ENCODE peak calls at places on chromosomes 5 and 9, in four cellular contexts. B is MM.1S, K is astrocyte, I is uterus. J is an unnamed sample.

GRCh38 chr5:67156976-67157583 is 39.5 kb downstream of the CD180 start:
- DNase-seq in K (peak; percentile 10), B (peak; percentile 49), I (peak; percentile 42), J (no peak)

GRCh38 chr9:137459601-137460362 is 648 bp upstream of the NSMF start:
- DNase-seq in I (no peak), K (no peak), B (no peak), J (no peak)

GRCh38 chr9:12566411-12566810 is 126.8 kb upstream of the TYRP1 start:
- DNase-seq in K (no peak), B (no peak), I (no peak), J (no peak)

GRCh38 chr5:32160228-32160627 is 13.9 kb downstream of the GOLPH3 start:
- DNase-seq in I (no peak), B (no peak), K (no peak), J (no peak)

GRCh38 chr9:120931278-120932085 is 4.9 kb upstream of the TRAF1 start:
- DNase-seq in I (no peak), K (peak; percentile 69), B (peak; percentile 79), J (peak; percentile 60)

GRCh38 chr5:34621280-34622045 is 34.7 kb upstream of the RAI14 start:
- DNase-seq in B (no peak), I (no peak), K (peak; percentile 64), J (no peak)

GRCh38 chr5:40236001-40236400 is 443.7 kb upstream of the PTGER4 start:
- DNase-seq in K (no peak), I (no peak), B (no peak), J (no peak)

GRCh38 chr5:137617806-137618205 is 118.1 kb downstream of the KLHL3 start:
- DNase-seq in K (peak; percentile 64), I (no peak), B (no peak), J (no peak)

GRCh38 chr9:77980622-77981021 is 51.0 kb downstream of the GNAQ start:
- DNase-seq in B (no peak), I (no peak), K (peak; percentile 50), J (no peak)

GRCh38 chr5:138177936-138178515 is 404 bp downstream of the BRD8 start:
- DNase-seq in I (no peak), K (no peak), B (peak; percentile 42), J (peak; percentile 13)

GRCh38 chr9:136566899-136567298 is 21.1 kb upstream of the NOTCH1 start:
- DNase-seq in B (no peak), K (no peak), I (peak; percentile 75), J (no peak)

GRCh38 chr5:14305045-14305444 is 161.9 kb downstream of the TRIO start:
- DNase-seq in I (no peak), B (no peak), K (peak; percentile 91), J (peak; percentile 26)

GRCh38 chr5:154762261-154762660 is 7.1 kb downstream of the LARP1 start:
- DNase-seq in I (no peak), K (no peak), B (no peak), J (no peak)

GRCh38 chr9:127267793-127268507 is 3.4 kb downstream of the GARNL3 start:
- DNase-seq in K (no peak), I (no peak), B (no peak), J (no peak)

GRCh38 chr5:16673241-16673998 is 56.6 kb upstream of the RETREG1 start:
- DNase-seq in I (no peak), K (no peak), B (no peak), J (no peak)

GRCh38 chr5:37940931-37941623 is 101.2 kb upstream of the GDNF start:
- DNase-seq in B (no peak), K (no peak), I (no peak), J (no peak)

GRCh38 chr9:133140174-133140505 is 19.1 kb upstream of the RALGDS start:
- DNase-seq in B (no peak), I (no peak), K (no peak), J (no peak)

GRCh38 chr5:139636207-139636792 is 11.8 kb upstream of the CXXC5 start:
- DNase-seq in I (no peak), B (peak; percentile 95), K (no peak), J (no peak)

GRCh38 chr9:124894741-124895170 is 32.8 kb downstream of the ARPC5L start:
- DNase-seq in I (no peak), B (peak; percentile 37), K (peak; percentile 26), J (no peak)

GRCh38 chr9:109101810-109102209 is 17.9 kb downstream of the TMEM245 start:
- DNase-seq in I (no peak), B (peak; percentile 58), K (peak; percentile 97), J (no peak)

DNA sequence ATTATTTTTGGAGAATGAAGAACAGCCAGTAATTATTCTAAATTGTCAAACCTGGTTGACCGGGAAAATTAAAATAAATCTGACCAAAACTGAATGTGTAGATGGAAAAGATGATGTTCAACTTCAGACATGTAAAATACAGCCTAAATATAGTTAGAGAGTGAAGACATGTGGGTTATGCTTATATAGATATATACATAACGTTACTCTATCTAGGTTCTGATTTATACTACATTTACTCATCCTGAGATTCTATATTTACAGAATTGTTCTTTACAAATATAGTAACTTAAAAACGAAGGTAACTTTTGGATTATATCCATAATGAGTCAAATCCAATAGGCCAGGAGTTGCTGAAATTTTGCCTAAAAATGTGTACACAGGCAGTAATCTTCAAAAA is 20.8 kb upstream of the THG1L start:
- DNase-seq in K (no peak), I (no peak), B (no peak), J (no peak)
- H3K4me3 ChIP-seq in K (no peak overlapping the region), I (no peak overlapping the region), B (no peak overlapping the region), J (no peak overlapping the region)

GRCh38 chr5:80215523-80215922 is 40.3 kb downstream of the SERINC5 start:
- DNase-seq in K (no peak), B (no peak), I (no peak), J (no peak)

GRCh38 chr5:80216753-80217596 is 38.9 kb downstream of the SERINC5 start:
- DNase-seq in K (no peak), I (peak; percentile 30), B (no peak), J (peak; percentile 68)

GRCh38 chr5:80219381-80219780 is 36.5 kb downstream of the SERINC5 start:
- DNase-seq in B (no peak), K (no peak), I (no peak), J (peak; percentile 14)

GRCh38 chr5:80216096-80216495 is 39.8 kb downstream of the SERINC5 start:
- DNase-seq in B (no peak), K (no peak), I (no peak), J (no peak)

DNA sequence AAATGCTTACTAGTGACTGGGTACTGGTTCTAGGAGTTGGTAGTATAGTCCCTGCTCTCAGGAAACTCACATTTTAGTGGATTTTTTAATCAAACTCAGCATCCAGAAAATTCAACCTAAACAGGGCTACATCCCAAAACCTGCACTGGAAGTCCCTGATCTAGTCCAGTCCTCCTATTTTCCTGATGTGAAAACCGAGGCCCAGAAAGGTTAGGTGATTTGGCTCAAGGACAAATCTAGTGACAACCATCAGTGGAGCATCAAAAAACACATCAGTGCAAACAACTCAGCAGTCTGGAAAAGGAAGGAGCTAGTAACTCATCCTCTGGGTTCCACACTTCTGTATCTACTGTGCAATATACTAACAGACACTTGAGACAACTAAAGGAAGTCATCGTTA is 38.2 kb downstream of the SERINC5 start:
- DNase-seq in B (no peak), K (no peak), I (no peak), J (no peak)
- TF ChIP-seq CTCF in B (no peak), K (no peak), I (no peak), J (no peak)

GRCh38 chr5:2750758-2751464 is 566 bp downstream of the IRX2 start:
- DNase-seq in B (no peak), K (no peak), I (no peak), J (no peak)

GRCh38 chr5:2750026-2750757 is 1.3 kb downstream of the IRX2 start:
- DNase-seq in B (no peak), I (no peak), K (no peak), J (no peak)

GRCh38 chr5:2748180-2748840 is 3.2 kb downstream of the IRX2 start:
- DNase-seq in B (no peak), K (no peak), I (no peak), J (no peak)

GRCh38 chr5:2748841-2749513 is 2.5 kb downstream of the IRX2 start:
- DNase-seq in B (no peak), K (no peak), I (no peak), J (no peak)

DNA sequence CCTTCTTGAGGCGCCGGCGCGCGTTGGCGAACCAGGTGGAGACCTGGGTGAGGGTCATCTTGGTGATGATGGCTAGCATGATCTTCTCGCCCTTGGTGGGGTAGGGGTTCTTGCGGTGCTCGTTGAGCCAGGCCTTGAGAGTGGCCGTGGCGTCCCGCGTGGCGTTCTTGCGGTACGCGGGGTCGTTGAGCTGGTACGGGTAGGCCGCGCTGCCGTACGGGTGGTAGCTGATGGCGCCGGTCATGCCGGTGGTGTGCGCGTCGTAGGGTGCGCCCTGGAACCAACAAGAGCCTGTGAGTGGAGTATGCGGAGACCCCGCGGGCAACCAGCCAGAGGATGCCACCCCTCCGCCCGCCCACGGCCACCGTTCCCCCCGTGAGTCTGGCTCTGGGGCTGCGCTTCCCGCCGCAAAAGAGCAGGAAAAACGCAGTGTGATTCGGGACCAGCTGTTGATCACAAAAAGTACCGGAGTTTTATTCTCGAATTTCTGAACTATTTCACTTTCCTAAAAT is 1.9 kb downstream of the IRX2 start:
- DNase-seq in B (no peak), I (no peak), K (no peak), J (no peak)
- H3K4me3 ChIP-seq in B (no peak overlapping the region), I (no peak overlapping the region), K (peak overlapping the region; percentile 77), J (no peak overlapping the region)

DNA sequence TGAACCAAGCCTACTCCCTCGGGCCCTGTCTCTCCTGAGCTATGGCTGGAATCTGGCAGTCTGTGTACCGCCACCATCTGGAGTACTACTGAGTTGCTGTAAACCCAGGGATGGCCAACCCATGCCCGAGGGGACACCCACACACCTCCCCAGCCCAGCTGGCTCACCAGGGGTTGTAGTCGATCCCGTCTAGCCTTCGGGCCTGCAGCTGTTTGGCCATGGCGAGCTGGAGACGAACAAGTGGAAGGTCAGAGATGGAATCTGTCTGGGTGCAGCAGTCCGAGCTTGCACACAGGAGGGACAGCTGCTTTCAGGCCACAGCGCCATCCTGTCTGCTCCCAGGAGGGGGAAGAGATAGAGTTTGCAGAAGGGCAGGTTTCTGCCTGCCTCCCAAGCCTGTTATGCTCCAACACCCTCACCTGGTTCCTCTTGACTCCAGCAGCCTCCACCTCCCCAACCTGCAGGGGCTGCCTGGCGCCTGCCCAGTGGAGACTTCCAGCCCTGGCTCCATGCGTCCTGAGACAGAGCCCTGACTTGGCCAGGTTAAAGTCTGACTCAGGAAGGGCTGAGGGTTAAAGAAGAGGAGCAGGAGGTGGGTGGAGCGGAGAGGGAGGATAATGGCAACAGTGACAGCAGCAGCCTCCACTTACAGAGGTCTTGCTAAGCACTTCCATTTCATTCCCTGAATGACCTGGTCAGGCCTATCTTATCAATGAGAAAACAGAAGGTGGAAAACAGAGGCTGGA is 15.8 kb upstream of the SPOUT1 start:
- DNase-seq in I (no peak), K (no peak), B (no peak), J (no peak)
- TF ChIP-seq CTCF in I (no peak), K (no peak), B (no peak), J (no peak)

DNA sequence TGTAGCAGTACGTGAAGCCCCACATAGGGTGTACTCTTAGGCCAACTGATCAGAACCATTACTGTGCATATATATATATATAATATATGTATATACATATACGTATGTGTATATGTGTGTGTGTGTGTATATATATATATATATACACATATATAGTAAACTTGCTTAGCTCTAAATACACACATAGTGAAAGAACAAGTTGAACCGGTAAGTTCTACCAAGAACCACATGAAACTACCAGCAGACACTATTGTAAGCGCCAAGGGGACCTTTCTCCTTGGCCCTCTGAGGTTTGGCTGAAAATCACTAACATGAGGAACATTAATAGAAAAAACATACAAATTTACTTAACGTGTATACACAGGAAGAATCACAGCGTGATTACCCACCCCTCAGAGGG is 1.8 kb upstream of the TARS1 start:
- DNase-seq in K (no peak), B (no peak), I (no peak), J (no peak)
- H3K4me3 ChIP-seq in K (peak overlapping the region; percentile 93), B (no peak overlapping the region), I (no peak overlapping the region), J (peak overlapping the region; percentile 81)